ENCODE peak calls at places on chromosomes 5 and 9, in six cellular contexts. G, F, Y, U, V and Z are unnamed samples.

GRCh38 chr5:159905496-159905895 is 10.8 kb upstream of the ADRA1B start:
- DNase-seq in V (no peak), Y (no peak), G (peak; percentile 98), U (no peak), F (peak; percentile 73), Z (peak; percentile 39)

GRCh38 chr9:128203842-128204551 is 818 bp downstream of the DNM1 start:
- DNase-seq in U (no peak), G (no peak), F (peak; percentile 58), V (no peak), Y (no peak), Z (peak; percentile 31)

GRCh38 chr5:56356121-56356875 is 123.2 kb upstream of the ANKRD55 start:
- DNase-seq in F (no peak), V (no peak), Y (no peak), U (peak; percentile 20), G (no peak), Z (peak; percentile 48)

GRCh38 chr5:180665682-180666404 is 16.4 kb upstream of the FLT4 start:
- DNase-seq in G (no peak), Y (no peak), U (no peak), V (no peak), F (no peak), Z (no peak)

GRCh38 chr9:93303258-93303771 is 119.4 kb downstream of the WNK2 start:
- DNase-seq in G (no peak), U (peak; percentile 1), F (no peak), Y (peak; percentile 59), V (no peak), Z (no peak)

GRCh38 chr9:131951905-131952304 is 127.8 kb downstream of the MED27 start:
- DNase-seq in U (peak; percentile 31), Y (no peak), F (peak; percentile 37), G (no peak), V (no peak), Z (no peak)

GRCh38 chr5:34652916-34653315 is 3.2 kb upstream of the RAI14 start:
- DNase-seq in F (no peak), V (no peak), G (no peak), Y (no peak), U (no peak), Z (no peak)

GRCh38 chr5:164013077-164013670 is 507.8 kb downstream of the MAT2B start:
- DNase-seq in U (peak; percentile 67), G (no peak), V (peak; percentile 73), F (peak; percentile 77), Y (no peak), Z (peak; percentile 76)

GRCh38 chr5:79694183-79694582 is 4.5 kb downstream of the CMYA5 start:
- DNase-seq in G (no peak), U (no peak), V (no peak), Y (no peak), F (no peak), Z (no peak)

GRCh38 chr5:178380086-178380485 is 147.5 kb upstream of the PHYKPL start:
- DNase-seq in U (no peak), V (no peak), Y (no peak), F (no peak), G (no peak), Z (no peak)

GRCh38 chr5:85132269-85132668 is 747.6 kb upstream of the EDIL3 start:
- DNase-seq in U (no peak), G (no peak), V (no peak), F (peak; percentile 56), Y (no peak), Z (peak; percentile 0)

GRCh38 chr5:132488590-132488989 is 2.0 kb downstream of the IRF1 start:
- DNase-seq in U (no peak), V (no peak), G (no peak), Y (no peak), F (peak; percentile 3), Z (no peak)
- H3K4me3 ChIP-seq in U (no peak overlapping the region), V (no peak overlapping the region), G (no peak overlapping the region), Y (peak overlapping the region; percentile 87), F (peak overlapping the region; percentile 92), Z (peak overlapping the region; percentile 98)

DNA sequence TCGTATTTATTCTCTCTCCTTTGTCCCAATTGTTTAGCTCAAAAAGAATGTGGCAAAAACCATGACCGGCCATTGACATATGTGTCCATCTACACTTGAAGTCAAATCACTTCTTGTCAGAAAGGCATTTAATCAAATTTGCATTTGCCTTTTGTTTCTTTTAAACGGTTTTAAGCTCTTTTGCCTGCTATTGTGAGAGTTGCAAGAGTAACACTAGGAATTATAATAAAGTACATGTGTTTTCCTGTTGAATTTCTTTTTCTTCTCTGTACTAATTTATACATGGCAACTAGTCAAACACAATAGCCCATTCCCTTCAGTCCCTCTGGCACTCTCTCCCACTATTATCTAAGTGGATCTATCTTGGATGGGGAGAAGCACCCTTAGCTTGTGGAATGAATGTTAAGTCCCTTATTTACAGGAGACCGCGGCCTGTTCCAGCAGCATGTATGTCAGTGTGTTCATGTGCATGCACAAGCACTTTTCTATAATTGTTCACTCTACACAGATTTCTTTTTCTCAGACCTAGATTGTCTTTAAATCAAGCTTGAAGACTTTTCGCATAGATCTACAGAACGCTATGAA is 3.3 kb downstream of the ADAMTSL1 start:
- DNase-seq in G (no peak), V (no peak), F (no peak), U (no peak), Y (no peak), Z (no peak)
- H3K4me3 ChIP-seq in G (no peak overlapping the region), V (no peak overlapping the region), F (peak overlapping the region; percentile 96), U (no peak overlapping the region), Y (no peak overlapping the region), Z (no peak overlapping the region)

GRCh38 chr5:149962040-149962439 is 1.5 kb downstream of the SLC26A2 start:
- DNase-seq in U (no peak), V (no peak), G (no peak), Y (no peak), F (peak; percentile 76), Z (peak; percentile 71)
- H3K4me3 ChIP-seq in U (no peak overlapping the region), V (no peak overlapping the region), G (no peak overlapping the region), Y (no peak overlapping the region), F (no peak overlapping the region), Z (no peak overlapping the region)

GRCh38 chr9:68947842-68948569 is 65.9 kb downstream of the PRKACG start:
- DNase-seq in Y (no peak), F (no peak), U (no peak), G (no peak), V (peak; percentile 2), Z (no peak)

GRCh38 chr9:68950689-68951088 is 63.2 kb downstream of the PRKACG start:
- DNase-seq in G (no peak), F (no peak), U (no peak), V (no peak), Y (no peak), Z (no peak)

GRCh38 chr9:68947015-68947414 is 66.9 kb downstream of the PRKACG start:
- DNase-seq in Y (no peak), V (no peak), F (no peak), G (no peak), U (no peak), Z (no peak)

GRCh38 chr9:68950188-68950587 is 63.7 kb downstream of the PRKACG start:
- DNase-seq in V (no peak), F (no peak), G (no peak), Y (no peak), U (no peak), Z (no peak)

DNA sequence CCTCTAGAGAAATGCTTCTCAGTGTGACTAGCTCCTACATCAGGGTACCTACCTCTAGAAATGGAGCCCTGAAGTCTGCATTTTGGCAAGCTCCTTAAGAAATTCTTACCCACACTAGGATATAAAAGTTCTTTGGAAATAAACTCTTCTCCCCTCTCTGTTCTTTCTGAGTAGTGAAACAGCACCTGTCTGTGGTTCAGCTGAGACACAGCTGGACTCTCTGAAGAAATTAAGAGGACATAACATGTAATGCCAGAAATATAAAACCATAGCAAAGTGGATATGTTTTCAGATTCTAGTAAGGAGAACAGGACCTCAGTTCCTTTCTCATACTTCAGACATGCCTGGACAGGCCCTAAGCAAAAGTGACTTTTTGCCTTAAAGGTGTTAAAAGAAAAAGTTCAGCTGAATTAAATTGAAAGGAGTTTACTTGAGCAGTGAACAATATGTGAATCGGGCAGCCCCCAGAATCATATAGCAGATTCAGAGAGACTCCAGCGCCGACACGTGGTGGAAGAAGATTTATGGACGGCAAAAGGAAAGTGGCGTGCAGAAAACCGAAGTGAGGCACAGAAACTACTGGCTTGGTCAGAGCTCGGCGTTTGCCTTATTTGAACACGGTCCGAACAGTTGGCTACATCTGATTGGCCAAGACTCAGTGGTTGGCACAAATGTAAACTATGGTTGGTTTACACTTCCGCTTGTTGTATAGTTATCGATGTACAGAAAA is 64.5 kb downstream of the PRKACG start:
- DNase-seq in Y (no peak), G (no peak), U (peak; percentile 64), F (no peak), V (no peak), Z (no peak)
- H3K4me3 ChIP-seq in Y (no peak overlapping the region), G (no peak overlapping the region), U (no peak overlapping the region), F (peak overlapping the region; percentile 39), V (no peak overlapping the region), Z (no peak overlapping the region)

GRCh38 chr9:21777701-21778100 is 24.7 kb upstream of the MTAP start:
- DNase-seq in U (no peak), V (no peak), G (no peak), F (no peak), Y (no peak), Z (peak; percentile 77)

GRCh38 chr9:21779397-21779796 is 23.0 kb upstream of the MTAP start:
- DNase-seq in V (no peak), F (no peak), Y (no peak), G (no peak), U (no peak), Z (no peak)

GRCh38 chr9:21781656-21782055 is 20.8 kb upstream of the MTAP start:
- DNase-seq in U (no peak), G (no peak), Y (no peak), F (no peak), V (no peak), Z (no peak)

GRCh38 chr9:21782207-21782606 is 20.2 kb upstream of the MTAP start:
- DNase-seq in F (no peak), G (no peak), Y (no peak), U (no peak), V (peak; percentile 54), Z (no peak)

DNA sequence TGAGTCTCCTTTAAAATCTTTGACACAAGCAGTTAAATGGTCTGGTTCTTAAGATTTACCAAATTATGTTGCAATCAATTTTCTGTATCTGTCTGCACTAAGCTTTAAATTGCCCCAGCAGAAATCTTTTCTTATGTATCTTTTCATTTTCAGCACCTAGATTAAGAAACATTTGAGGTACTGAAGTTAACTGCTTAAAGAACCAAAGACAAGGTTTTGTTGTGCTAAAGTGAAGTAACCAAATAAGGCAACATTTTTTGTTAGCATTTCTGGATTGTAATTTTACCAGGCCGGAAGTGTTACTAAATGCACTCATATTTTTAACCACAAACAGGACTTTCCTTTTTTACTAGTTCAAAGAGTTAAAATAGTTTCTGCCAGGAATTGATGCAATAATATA is 24.1 kb upstream of the MTAP start:
- DNase-seq in V (no peak), U (no peak), Y (no peak), F (no peak), G (no peak), Z (peak; percentile 78)
- H3K4me3 ChIP-seq in V (no peak overlapping the region), U (no peak overlapping the region), Y (no peak overlapping the region), F (peak overlapping the region; percentile 16), G (no peak overlapping the region), Z (no peak overlapping the region)

GRCh38 chr5:43412151-43412550 is at the start of gene CCL28:
- DNase-seq in Y (no peak), F (no peak), G (no peak), V (no peak), U (peak; percentile 27), Z (no peak)
- H3K4me3 ChIP-seq in Y (no peak within 1 kb of the TSS), F (no peak within 1 kb of the TSS), G (no peak within 1 kb of the TSS), V (no peak within 1 kb of the TSS), U (no peak within 1 kb of the TSS), Z (no peak within 1 kb of the TSS)